ENCODE peak calls at places on chromosomes 1 and 21, in six cellular contexts. B is Panc1, Z is body of pancreas, F is lung, A is psoas muscle, T is A549. R is an unnamed sample.

GRCh38 chr1:226632922-226633351 is 84.4 kb downstream of the STUM start:
- DNase-seq in T (no peak), F (no peak), Z (no peak), A (no peak), B (no peak), R (no peak)

GRCh38 chr1:87739141-87739540 is 410.5 kb downstream of the LMO4 start:
- DNase-seq in A (no peak), T (no peak), F (no peak), Z (no peak), B (no peak), R (no peak)

GRCh38 chr21:24759348-24760118 is 847.7 kb downstream of the MRPL39 start:
- DNase-seq in Z (no peak), T (no peak), A (no peak), B (no peak), F (no peak), R (no peak)

GRCh38 chr21:34278451-34278850 is 85.4 kb upstream of the KCNE2 start:
- DNase-seq in B (no peak), T (no peak), A (no peak), F (no peak), Z (no peak), R (no peak)

GRCh38 chr1:179007233-179007632 is 18.5 kb upstream of the FAM20B start:
- DNase-seq in A (no peak), Z (no peak), T (no peak), F (no peak), B (no peak), R (no peak)

GRCh38 chr1:114105401-114105979 is 48.2 kb downstream of the SYT6 start:
- DNase-seq in A (no peak), T (no peak), Z (no peak), B (no peak), F (no peak), R (no peak)

GRCh38 chr1:178271471-178271870 is 177.6 kb downstream of the RASAL2 start:
- DNase-seq in F (no peak), Z (no peak), B (no peak), T (no peak), A (no peak), R (no peak)

GRCh38 chr1:52238887-52239707 is 97.2 kb downstream of the ZFYVE9 start:
- DNase-seq in T (no peak), F (no peak), B (no peak), Z (no peak), A (no peak), R (no peak)

GRCh38 chr1:17239420-17239819 is 9.5 kb upstream of the PADI3 start:
- DNase-seq in F (no peak), Z (peak; percentile 64), A (no peak), T (peak; percentile 91), B (peak; percentile 82), R (peak; percentile 52)

GRCh38 chr1:55129194-55129728 is 85.9 kb downstream of the USP24 start:
- DNase-seq in B (no peak), A (peak; percentile 15), F (no peak), T (no peak), Z (peak; percentile 54), R (no peak)

GRCh38 chr1:181258971-181259745 is 170.7 kb downstream of the IER5 start:
- DNase-seq in T (no peak), Z (no peak), F (no peak), B (no peak), A (no peak), R (peak; percentile 21)

GRCh38 chr1:162405800-162406199 is 6.1 kb downstream of the SH2D1B start:
- DNase-seq in B (no peak), Z (no peak), F (no peak), T (peak; percentile 37), A (no peak), R (no peak)

GRCh38 chr1:47931395-47931794 is 65.8 kb downstream of the TRABD2B start:
- DNase-seq in A (no peak), F (peak; percentile 39), B (no peak), T (peak; percentile 30), Z (peak; percentile 33), R (no peak)
- TF ChIP-seq CTCF in A (peak; percentile 8), F (no peak), B (peak; percentile 31), T (no peak), Z (peak; percentile 21), R (peak; percentile 50)

GRCh38 chr1:115641762-115642167 is at the start of gene VANGL1:
- DNase-seq in T (peak; percentile 57), A (peak; percentile 79), B (no peak), Z (peak; percentile 78), F (peak; percentile 55), R (no peak)

GRCh38 chr1:115644109-115644508 is 2.3 kb downstream of the VANGL1 start:
- DNase-seq in T (no peak), F (no peak), B (no peak), A (no peak), Z (no peak), R (no peak)

GRCh38 chr1:115643636-115644035 is 1.9 kb downstream of the VANGL1 start:
- DNase-seq in B (no peak), T (no peak), Z (no peak), F (no peak), A (no peak), R (no peak)

GRCh38 chr1:115642168-115643072 is 650 bp downstream of the VANGL1 start:
- DNase-seq in B (no peak), F (peak; percentile 41), A (peak; percentile 44), T (peak; percentile 48), Z (peak; percentile 62), R (no peak)

GRCh38 chr1:115643219-115643618 is 1.4 kb downstream of the VANGL1 start:
- DNase-seq in F (no peak), T (no peak), Z (no peak), A (no peak), B (no peak), R (no peak)
- H3K4me3 ChIP-seq in F (no peak overlapping the region), T (peak overlapping the region; percentile 96), Z (no peak overlapping the region), A (peak overlapping the region; percentile 87), B (peak overlapping the region; percentile 67), R (peak overlapping the region; percentile 89)

GRCh38 chr1:40197656-40198055 is 36.5 kb downstream of the RLF start:
- DNase-seq in F (no peak), T (no peak), Z (no peak), B (no peak), A (no peak), R (no peak)
- TF ChIP-seq CTCF in F (no peak), T (peak; percentile 8), Z (no peak), B (no peak), A (no peak), R (peak; percentile 11)

GRCh38 chr1:210754931-210755670 is 378.8 kb downstream of the KCNH1 start:
- DNase-seq in T (no peak), F (no peak), B (no peak), A (no peak), Z (no peak), R (peak; percentile 18)

GRCh38 chr1:210755991-210756669 is 377.8 kb downstream of the KCNH1 start:
- DNase-seq in B (no peak), Z (no peak), A (no peak), T (no peak), F (no peak), R (no peak)

GRCh38 chr1:210757677-210758076 is 376.3 kb downstream of the KCNH1 start:
- DNase-seq in Z (no peak), F (no peak), T (no peak), B (no peak), A (no peak), R (no peak)

GRCh38 chr1:210758761-210759160 is 375.2 kb downstream of the KCNH1 start:
- DNase-seq in T (no peak), F (no peak), Z (no peak), B (no peak), A (no peak), R (no peak)

DNA sequence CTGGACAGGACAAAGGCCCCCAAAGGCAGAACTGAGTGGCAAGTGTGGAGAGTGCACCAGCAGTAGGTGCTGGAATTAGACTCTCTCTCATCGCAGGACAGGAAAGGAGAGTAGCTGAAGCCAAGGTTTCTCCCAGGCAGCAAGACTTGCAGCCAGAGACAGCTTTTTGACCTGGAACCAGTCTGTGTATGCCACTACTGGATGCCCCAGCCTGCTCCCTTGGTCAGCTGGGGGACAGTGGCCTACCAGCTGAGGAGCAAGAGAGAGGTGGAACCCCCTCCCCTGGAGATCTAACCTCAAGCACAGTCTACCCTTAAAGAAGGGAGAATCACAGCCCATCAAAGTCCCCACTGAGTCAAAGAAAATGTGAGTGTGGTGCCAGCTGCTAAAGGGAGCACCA is 375.7 kb downstream of the KCNH1 start:
- DNase-seq in Z (no peak), B (no peak), F (no peak), T (no peak), A (no peak), R (no peak)
- H3K4me3 ChIP-seq in Z (no peak overlapping the region), B (no peak overlapping the region), F (no peak overlapping the region), T (no peak overlapping the region), A (no peak overlapping the region), R (no peak overlapping the region)

DNA sequence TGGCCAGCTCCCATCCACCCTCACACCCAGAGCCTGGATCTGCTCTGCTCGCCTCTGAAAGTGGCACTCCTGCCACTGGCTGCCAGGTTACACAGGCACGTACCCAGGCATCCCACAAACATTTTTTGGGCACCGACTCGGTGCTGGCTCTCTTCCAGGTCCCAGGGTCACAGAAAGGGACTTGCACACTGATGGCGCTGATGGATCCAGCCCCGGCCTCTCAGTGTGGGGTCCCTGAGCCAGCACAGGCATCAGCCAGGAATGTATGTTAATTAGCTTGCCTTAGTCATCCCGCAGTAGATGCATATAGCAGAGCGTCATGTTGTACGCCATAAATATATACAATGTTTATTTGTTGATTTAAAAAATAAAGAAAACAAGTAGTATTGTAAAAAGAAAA is 537.2 kb downstream of the NPHP4 start:
- DNase-seq in A (no peak), B (no peak), F (no peak), Z (peak; percentile 63), T (no peak), R (no peak)
- TF ChIP-seq CTCF in A (no peak), B (no peak), F (no peak), Z (no peak), T (no peak), R (no peak)

GRCh38 chr1:165877940-165878556 is 50.6 kb downstream of the UCK2 start:
- DNase-seq in F (no peak), T (no peak), B (no peak), A (no peak), Z (no peak), R (no peak)
- H3K4me3 ChIP-seq in F (no peak overlapping the region), T (no peak overlapping the region), B (no peak overlapping the region), A (no peak overlapping the region), Z (no peak overlapping the region), R (no peak overlapping the region)

GRCh38 chr1:29653886-29654450 is 417.6 kb downstream of the PTPRU start:
- DNase-seq in T (no peak), Z (no peak), A (no peak), B (no peak), F (no peak), R (no peak)

GRCh38 chr1:29657816-29658215 is 421.5 kb downstream of the PTPRU start:
- DNase-seq in T (no peak), F (no peak), Z (no peak), B (no peak), A (no peak), R (no peak)

GRCh38 chr1:29655145-29655544 is 418.8 kb downstream of the PTPRU start:
- DNase-seq in T (no peak), B (no peak), Z (no peak), A (no peak), F (no peak), R (no peak)

GRCh38 chr1:29658688-29659087 is 422.4 kb downstream of the PTPRU start:
- DNase-seq in A (no peak), Z (no peak), F (no peak), B (no peak), T (no peak), R (no peak)

GRCh38 chr1:29655945-29656866 is 419.9 kb downstream of the PTPRU start:
- DNase-seq in A (no peak), F (no peak), T (peak; percentile 7), B (no peak), Z (peak; percentile 20), R (no peak)
- TF ChIP-seq CTCF in A (peak; percentile 4), F (no peak), T (no peak), B (peak; percentile 62), Z (peak; percentile 41), R (no peak)

R was measured in LNCaP clone FGC.